ENCODE peak calls at places on chromosomes 12 and 14, in seven cellular contexts. B is cardiac muscle cell, Q is AG10803, T is mucosa of descending colon, W is RWPE2, I is astrocyte of the spinal cord, K is PC-9. S is an unnamed sample.

GRCh38 chr14:61866932-61867920 is 105.0 kb downstream of the SNAPC1 start:
- DNase-seq in B (no peak), Q (no peak), T (no peak), W (no peak), I (peak), K (peak), S (peak)

GRCh38 chr14:96666088-96666487 is 131.1 kb upstream of the VRK1 start:
- DNase-seq in B (no peak), Q (no peak), T (no peak), W (no peak), I (no peak), K (no peak), S (no peak)

GRCh38 chr12:106645074-106645421 is 62.2 kb downstream of the RFX4 start:
- DNase-seq in B (peak), Q (no peak), T (peak), W (no peak), I (peak), K (no peak), S (peak)

GRCh38 chr12:94186461-94187237 is 38.3 kb downstream of the PLXNC1 start:
- DNase-seq in B (peak), Q (peak), T (no peak), W (no peak), I (peak), K (no peak), S (peak)

GRCh38 chr14:103562135-103562384 is 397 bp downstream of the BAG5 start:
- DNase-seq in B (no peak), Q (no peak), T (no peak), W (no peak), I (no peak), K (no peak), S (peak)

GRCh38 chr12:55057466-55057865 is 37.7 kb downstream of the NEUROD4 start:
- DNase-seq in B (no peak), Q (no peak), T (no peak), W (no peak), I (no peak), K (no peak), S (no peak)

GRCh38 chr12:100672075-100672592 is 98.7 kb downstream of the GAS2L3 start:
- DNase-seq in B (no peak), Q (no peak), T (peak), W (no peak), I (no peak), K (peak), S (peak)

GRCh38 chr12:4700621-4701026 is 19.6 kb upstream of the GALNT8 start:
- DNase-seq in B (peak), Q (no peak), T (no peak), W (no peak), I (peak), K (no peak), S (peak)

GRCh38 chr14:92783813-92784431 is 10.2 kb upstream of the GOLGA5 start:
- DNase-seq in B (peak), Q (peak), T (no peak), W (no peak), I (peak), K (peak), S (peak)

GRCh38 chr12:8697120-8697475 is 693 bp upstream of the RIMKLB start:
- DNase-seq in B (peak), Q (peak), T (no peak), W (no peak), I (peak), K (no peak), S (peak)

DNA sequence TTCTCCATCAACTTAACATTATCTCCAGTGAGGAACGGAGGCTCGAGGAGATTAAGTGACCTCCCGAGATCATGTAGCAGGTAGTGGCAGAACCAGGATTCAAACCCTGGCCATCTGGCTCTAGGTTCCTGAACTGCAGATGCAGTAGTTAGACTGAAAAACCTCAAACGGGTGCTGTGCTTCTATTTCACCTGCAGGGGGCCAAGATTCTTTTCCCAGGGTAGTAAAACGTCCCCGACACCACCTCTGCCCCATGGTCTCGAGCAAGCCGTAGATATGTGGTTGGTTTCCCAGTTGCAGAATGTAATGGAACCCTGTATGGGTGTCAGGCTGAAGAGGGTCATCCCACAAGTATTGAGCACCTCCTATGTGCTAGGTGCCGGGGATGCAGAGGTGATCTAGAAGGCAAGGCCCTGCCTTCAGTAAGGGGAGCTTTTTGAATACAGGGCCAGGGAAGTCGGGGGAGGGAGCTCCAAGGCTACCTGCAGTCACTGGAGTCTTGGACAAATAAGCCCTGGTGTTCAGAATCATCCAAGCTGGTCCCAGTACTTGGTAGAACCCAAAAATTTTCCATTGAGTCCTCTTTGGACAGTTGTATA is 197.1 kb downstream of the CHST11 start:
- DNase-seq in B (no peak), Q (no peak), T (no peak), W (no peak), I (no peak), K (no peak), S (no peak)
- TF ChIP-seq CTCF in B (peak), Q (peak), T (no peak), W (peak), I (peak), K (peak), S (peak)

GRCh38 chr14:38255673-38256357 is at the start of gene CLEC14A:
- DNase-seq in B (no peak), Q (peak), T (peak), W (no peak), I (peak), K (no peak), S (peak)
- H3K4me3 ChIP-seq in B (peak), Q (peak), T (no peak), W (peak), I (peak), K (no peak), S (peak)

GRCh38 chr14:20306079-20306423 is 300 bp upstream of the TTC5 start:
- DNase-seq in B (no peak), Q (no peak), T (no peak), W (no peak), I (no peak), K (no peak), S (no peak)

GRCh38 chr14:20302042-20302761 is 3.5 kb downstream of the TTC5 start:
- DNase-seq in B (peak), Q (peak), T (no peak), W (no peak), I (peak), K (no peak), S (peak)

GRCh38 chr14:20305265-20306078 is at the start of gene TTC5:
- DNase-seq in B (peak), Q (peak), T (peak), W (no peak), I (peak), K (peak), S (peak)
- TF ChIP-seq CTCF in B (peak), Q (peak), T (peak), W (peak), I (peak), K (peak), S (peak)

GRCh38 chr14:95507174-95507573 is 9.3 kb downstream of the SYNE3 start:
- DNase-seq in B (peak), Q (peak), T (no peak), W (peak), I (peak), K (peak), S (peak)
- H3K4me3 ChIP-seq in B (no peak), Q (no peak), T (no peak), W (no peak), I (no peak), K (no peak), S (no peak)

DNA sequence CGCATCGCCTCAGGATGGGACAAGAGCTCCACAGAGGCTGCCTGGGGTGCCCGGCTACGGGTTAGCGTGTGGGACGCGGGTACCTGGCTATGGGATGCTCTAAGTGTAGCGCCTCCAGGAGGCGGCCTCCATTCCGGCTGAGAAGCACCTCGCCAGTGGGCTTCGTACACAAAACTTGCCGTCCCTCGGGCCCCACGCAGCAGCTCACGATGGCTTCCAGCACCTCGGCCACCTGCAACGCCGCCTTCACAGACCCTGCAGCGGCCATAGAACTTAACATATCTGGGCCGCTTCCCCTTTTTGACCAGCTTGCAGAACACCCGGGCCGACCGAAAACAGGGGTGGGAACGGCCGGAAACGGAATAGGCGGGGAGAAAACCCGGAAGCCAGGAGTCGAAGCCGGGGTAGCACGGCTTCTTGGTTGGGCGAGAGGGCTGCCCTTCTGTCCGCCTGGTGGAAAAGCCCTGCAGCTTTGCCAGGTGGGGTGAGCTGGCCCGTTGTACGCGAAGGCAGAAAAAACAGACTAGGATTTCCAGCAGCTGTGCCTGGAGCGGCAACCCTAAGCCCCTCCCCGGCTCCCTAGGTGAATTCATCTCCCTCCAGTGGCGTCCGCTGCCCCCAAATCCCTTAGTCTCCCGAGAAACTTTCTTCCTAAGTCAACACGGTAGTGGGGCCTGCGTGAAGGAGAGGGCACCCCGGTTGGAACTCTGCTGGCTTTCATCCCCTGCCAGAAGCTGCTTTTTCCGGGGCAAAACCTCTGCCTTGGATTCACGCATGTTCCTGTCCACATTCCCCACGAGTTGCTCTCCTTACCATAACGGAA is at the start of gene BBS10:
- DNase-seq in B (peak), Q (peak), T (peak), W (peak), I (peak), K (peak), S (peak)
- TF ChIP-seq CTCF in B (peak), Q (peak), T (peak), W (peak), I (peak), K (peak), S (peak)

S was measured in choroid plexus epithelial cell.